ENCODE peak calls at places on chromosomes 6 and 20, in six cellular contexts. U is IMR-90, G is GM23338, E is PC-3, J is hepatocyte, P is HCT116. Q is an unnamed sample.

GRCh38 chr6:11263185-11263817 is 30.8 kb upstream of the NEDD9 start:
- DNase-seq in E (peak), P (no peak), G (no peak), U (peak), J (peak), Q (peak)

GRCh38 chr20:61896058-61896961 is 169.4 kb downstream of the TAF4 start:
- DNase-seq in E (peak), U (peak), P (peak), J (peak), G (peak), Q (peak)

GRCh38 chr6:5763871-5764270 is 242.9 kb downstream of the NRN1 start:
- DNase-seq in U (peak), P (no peak), J (no peak), E (no peak), G (no peak), Q (peak)

GRCh38 chr6:72267470-72267869 is 354.4 kb upstream of the KCNQ5 start:
- DNase-seq in G (no peak), U (no peak), J (no peak), E (no peak), P (no peak), Q (no peak)

GRCh38 chr20:3383878-3384495 is 23.5 kb downstream of the DNAAF9 start:
- DNase-seq in P (no peak), G (no peak), E (no peak), U (no peak), J (no peak), Q (no peak)

GRCh38 chr6:161168281-161168891 is 105.5 kb downstream of the AGPAT4 start:
- DNase-seq in U (peak), J (peak), P (peak), G (peak), E (peak), Q (peak)

GRCh38 chr6:31829633-31830492 is 2.3 kb downstream of the HSPA1B start:
- DNase-seq in E (peak), J (peak), P (no peak), G (peak), U (peak), Q (peak)

GRCh38 chr6:130366011-130366963 is at the start of gene TMEM200A:
- DNase-seq in P (no peak), U (peak), E (no peak), G (peak), J (peak), Q (peak)

GRCh38 chr20:19901226-19901625 is 115.9 kb upstream of the NAA20 start:
- DNase-seq in U (no peak), E (peak), J (no peak), P (no peak), G (no peak), Q (peak)

GRCh38 chr20:58515240-58516212 is at the start of gene APCDD1L:
- DNase-seq in J (no peak), P (no peak), E (peak), U (peak), G (peak), Q (peak)

GRCh38 chr6:41581381-41581991 is 35.3 kb downstream of the FOXP4 start:
- DNase-seq in E (peak), P (peak), U (peak), J (peak), G (no peak), Q (peak)

GRCh38 chr20:11544029-11544678 is 373.5 kb upstream of the BTBD3 start:
- DNase-seq in U (peak), P (peak), E (peak), G (peak), J (peak), Q (peak)

GRCh38 chr6:169559001-169559441 is 142.8 kb downstream of the WDR27 start:
- DNase-seq in P (no peak), J (no peak), E (peak), G (no peak), U (peak), Q (peak)

GRCh38 chr6:4017058-4017457 is 61.9 kb downstream of the FAM217A start:
- DNase-seq in P (no peak), U (no peak), J (no peak), E (no peak), G (no peak), Q (no peak)

GRCh38 chr20:53866787-53867740 is 203.3 kb downstream of the BCAS1 start:
- DNase-seq in J (no peak), G (peak), P (no peak), U (no peak), E (peak), Q (no peak)

GRCh38 chr20:48861444-48861843 is 33.6 kb upstream of the PREX1 start:
- DNase-seq in E (no peak), G (no peak), U (no peak), J (no peak), P (no peak), Q (no peak)

GRCh38 chr6:105616521-105616920 is 213.6 kb upstream of the PREP start:
- DNase-seq in U (no peak), J (no peak), G (no peak), P (no peak), E (peak), Q (no peak)

GRCh38 chr20:51275816-51276215 is 252.9 kb upstream of the KCNG1 start:
- DNase-seq in J (no peak), E (no peak), G (no peak), U (peak), P (no peak), Q (peak)

GRCh38 chr6:25476126-25476525 is 175.9 kb upstream of the SCGN start:
- DNase-seq in G (no peak), U (peak), E (peak), P (no peak), J (no peak), Q (peak)

GRCh38 chr20:24045621-24046020 is 57.0 kb upstream of the GGTLC1 start:
- DNase-seq in G (no peak), J (no peak), P (no peak), E (no peak), U (no peak), Q (no peak)

GRCh38 chr20:54251093-54251492 is 43.2 kb downstream of the PFDN4 start:
- DNase-seq in P (no peak), U (no peak), E (no peak), G (no peak), J (no peak), Q (no peak)

GRCh38 chr6:82511546-82511945 is 147.9 kb downstream of the TPBG start:
- DNase-seq in G (no peak), U (no peak), P (no peak), J (no peak), E (peak), Q (no peak)

GRCh38 chr6:138094260-138094659 is 13.0 kb downstream of the PERP start:
- DNase-seq in G (no peak), U (no peak), P (no peak), J (no peak), E (no peak), Q (no peak)

GRCh38 chr20:48760403-48760889 is 67.4 kb downstream of the PREX1 start:
- DNase-seq in P (no peak), G (no peak), E (peak), J (no peak), U (peak), Q (no peak)

GRCh38 chr6:15232836-15233510 is 12.9 kb upstream of the JARID2 start:
- DNase-seq in P (no peak), J (no peak), U (no peak), E (no peak), G (no peak), Q (no peak)

GRCh38 chr6:6837541-6838080 is 249.1 kb downstream of the LY86 start:
- DNase-seq in J (no peak), G (no peak), U (no peak), P (no peak), E (no peak), Q (no peak)

GRCh38 chr6:14661188-14661587 is 543.6 kb downstream of the CD83 start:
- DNase-seq in E (no peak), J (peak), P (no peak), U (peak), G (no peak), Q (no peak)

GRCh38 chr20:8909596-8909995 is 159.3 kb upstream of the PLCB4 start:
- DNase-seq in J (no peak), P (no peak), U (peak), E (no peak), G (no peak), Q (no peak)

GRCh38 chr6:25173232-25173631 is 105.9 kb upstream of the CARMIL1 start:
- DNase-seq in P (no peak), U (peak), G (no peak), J (no peak), E (peak), Q (peak)

GRCh38 chr6:38443341-38443740 is 196.4 kb downstream of the BTBD9 start:
- DNase-seq in G (no peak), J (no peak), P (no peak), U (no peak), E (no peak), Q (no peak)

GRCh38 chr6:51398793-51399192 is 580.1 kb downstream of the TFAP2B start:
- DNase-seq in U (no peak), P (no peak), E (peak), J (no peak), G (no peak), Q (no peak)

GRCh38 chr6:157763129-157763893 is 59.7 kb upstream of the SNX9 start:
- DNase-seq in E (peak), G (peak), U (peak), J (peak), P (peak), Q (peak)

GRCh38 chr6:10793695-10794094 is 44.6 kb downstream of the MAK start:
- DNase-seq in J (no peak), G (no peak), U (no peak), E (peak), P (no peak), Q (no peak)

GRCh38 chr6:90621581-90621980 is 34.7 kb upstream of the MAP3K7 start:
- DNase-seq in G (no peak), E (no peak), P (no peak), J (no peak), U (no peak), Q (no peak)

GRCh38 chr6:20092071-20092566 is 120.2 kb downstream of the MBOAT1 start:
- DNase-seq in E (peak), G (peak), P (peak), U (peak), J (peak), Q (peak)

GRCh38 chr6:29968130-29968529 is 25.8 kb downstream of the HLA-A start:
- DNase-seq in E (peak), U (peak), J (no peak), G (peak), P (peak), Q (peak)

GRCh38 chr6:7172605-7173185 is 64.9 kb downstream of the RREB1 start:
- DNase-seq in U (peak), P (no peak), J (no peak), G (no peak), E (no peak), Q (peak)

GRCh38 chr6:153001767-153002612 is 519 bp downstream of the MTRF1L start:
- DNase-seq in U (no peak), G (peak), P (no peak), E (no peak), J (peak), Q (no peak)

GRCh38 chr6:72286911-72287311 is 335.0 kb upstream of the KCNQ5 start:
- DNase-seq in J (no peak), P (no peak), G (no peak), E (peak), U (peak), Q (peak)

GRCh38 chr6:149484733-149485700 is at the start of gene ZC3H12D:
- DNase-seq in G (no peak), J (peak), U (peak), P (peak), E (peak), Q (peak)
- TF ChIP-seq CTCF in G (no peak), J (no peak), U (no peak), P (no peak), E (peak), Q (no peak)

GRCh38 chr20:38093641-38094077 is 60.1 kb downstream of the RPRD1B start:
- DNase-seq in G (no peak), J (no peak), P (no peak), E (no peak), U (no peak), Q (no peak)
- H3K4me2 ChIP-seq in G (no peak), J (no peak), P (no peak), E (no peak), U (no peak), Q (no peak)

GRCh38 chr6:142408409-142408808 is 106.6 kb downstream of the ADGRG6 start:
- DNase-seq in E (no peak), P (no peak), G (no peak), J (no peak), U (no peak), Q (no peak)
- TF ChIP-seq CTCF in E (peak), P (no peak), G (no peak), J (no peak), U (no peak), Q (peak)

GRCh38 chr6:28726569-28727309 is 197.0 kb downstream of the TRIM27 start:
- DNase-seq in G (no peak), P (no peak), E (no peak), J (no peak), U (no peak), Q (no peak)
- H3K4me2 ChIP-seq in G (no peak), P (no peak), E (no peak), J (no peak), U (no peak), Q (no peak)

DNA sequence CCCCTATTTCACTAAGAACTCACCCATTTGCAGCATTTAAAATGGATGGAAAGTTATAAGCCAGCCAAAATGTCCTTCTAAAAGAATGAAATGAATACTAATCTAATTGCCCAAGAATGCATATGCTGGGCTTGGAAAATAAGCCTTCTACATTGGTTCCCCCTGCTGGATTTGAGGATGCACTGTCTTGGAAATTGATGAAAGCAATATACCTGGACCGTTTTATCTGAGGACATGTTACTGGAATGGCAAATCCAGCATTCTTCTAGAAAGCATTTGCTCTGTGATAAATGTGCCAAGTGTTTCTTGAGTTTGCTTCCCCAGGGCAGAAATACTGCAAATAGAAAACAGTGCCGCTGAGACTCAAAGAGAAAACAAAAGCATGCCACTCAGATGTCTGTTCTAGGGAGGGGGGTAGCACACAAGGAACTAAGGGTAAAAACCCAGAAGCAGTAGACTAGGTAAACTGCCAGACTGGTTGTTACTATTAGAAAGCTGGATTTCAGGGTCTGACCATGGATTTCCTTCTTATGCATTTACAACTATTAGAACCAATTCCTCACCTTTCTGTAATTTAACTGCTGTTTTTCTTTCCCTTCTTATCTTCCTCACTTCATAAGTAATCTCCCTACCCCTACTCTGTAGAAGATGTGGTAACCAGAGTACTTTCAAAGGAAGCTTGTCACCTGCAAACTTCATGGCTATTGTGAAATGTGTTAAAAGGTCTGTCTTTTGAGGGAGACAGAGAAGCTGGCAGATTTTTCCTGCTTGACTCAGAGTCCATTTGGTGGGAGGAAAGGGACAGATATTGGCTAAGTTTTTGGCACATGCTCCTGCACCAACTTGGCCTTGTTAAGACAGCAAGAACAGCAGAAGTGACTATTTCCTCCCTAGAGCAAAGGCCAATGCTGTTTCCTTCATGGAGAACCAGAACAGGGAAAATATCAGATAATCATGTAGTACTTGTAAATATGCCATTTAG is 642.6 kb downstream of the KIF16B start:
- DNase-seq in G (peak), U (peak), P (no peak), E (peak), J (peak), Q (peak)
- TF ChIP-seq CTCF in G (peak), U (peak), P (no peak), E (peak), J (peak), Q (peak)